ENCODE peak calls at places on chromosomes 3 and 15, in ten cellular contexts. S, K, M, A, U, R, Y, X, J and G are unnamed samples.

GRCh38 chr15:27167738-27168137 is 196.8 kb downstream of the GABRG3 start:
- DNase-seq in Y (no peak), A (no peak), M (no peak), K (no peak), U (no peak), X (no peak), R (no peak), J (no peak), S (no peak), G (no peak)

GRCh38 chr3:127735767-127736693 is 63.3 kb downstream of the ABTB1 start:
- DNase-seq in J (peak), K (peak), Y (peak), M (peak), U (no peak), A (no peak), R (peak), X (peak), S (no peak), G (peak)

GRCh38 chr3:131349946-131350347 is 31.6 kb upstream of the NUDT16 start:
- DNase-seq in J (peak), M (no peak), A (no peak), S (no peak), Y (no peak), X (no peak), R (peak), K (peak), U (no peak), G (peak)

GRCh38 chr15:56366211-56366610 is 985 bp downstream of the TEX9 start:
- DNase-seq in M (peak), U (no peak), Y (no peak), X (no peak), R (no peak), S (no peak), J (no peak), A (no peak), K (no peak), G (no peak)

GRCh38 chr3:45180051-45180450 is 33.9 kb upstream of the CDCP1 start:
- DNase-seq in Y (no peak), J (peak), S (no peak), R (peak), M (no peak), A (no peak), X (no peak), U (no peak), K (no peak), G (peak)

GRCh38 chr3:184337315-184337714 is at the start of gene FAM131A:
- DNase-seq in U (no peak), Y (no peak), R (no peak), X (no peak), J (no peak), A (no peak), M (no peak), S (no peak), K (peak), G (no peak)

GRCh38 chr3:24133942-24134341 is 188.9 kb downstream of the NR1D2 start:
- DNase-seq in M (no peak), U (no peak), J (no peak), X (no peak), R (no peak), Y (no peak), K (no peak), A (no peak), S (no peak), G (no peak)

GRCh38 chr3:177538743-177539730 is 341.8 kb upstream of the TBL1XR1 start:
- DNase-seq in U (no peak), K (no peak), M (peak), X (no peak), R (no peak), A (no peak), S (no peak), J (no peak), Y (no peak), G (no peak)

GRCh38 chr3:63135362-63135761 is 142.7 kb upstream of the SYNPR start:
- DNase-seq in U (no peak), K (no peak), X (no peak), R (no peak), M (no peak), J (no peak), S (no peak), Y (no peak), A (no peak), G (no peak)

GRCh38 chr3:63872135-63872924 is 8.7 kb downstream of the ATXN7 start:
- DNase-seq in A (no peak), R (peak), S (no peak), Y (no peak), X (no peak), K (no peak), U (no peak), J (peak), M (no peak), G (peak)

GRCh38 chr3:136783708-136784191 is 31.6 kb upstream of the STAG1 start:
- DNase-seq in J (no peak), U (no peak), R (no peak), M (no peak), K (no peak), Y (no peak), A (no peak), X (no peak), S (no peak), G (no peak)

GRCh38 chr3:65712156-65712555 is 326.6 kb downstream of the MAGI1 start:
- DNase-seq in X (no peak), R (no peak), S (no peak), U (no peak), M (no peak), K (no peak), Y (no peak), J (no peak), A (no peak), G (no peak)

GRCh38 chr3:195905970-195906864 is 2.1 kb downstream of the TNK2 start:
- DNase-seq in A (no peak), S (peak), J (peak), R (no peak), K (no peak), Y (peak), M (peak), X (peak), U (no peak), G (no peak)

GRCh38 chr15:25170781-25171110 is 216.0 kb downstream of the SNRPN start:
- DNase-seq in X (no peak), J (no peak), M (no peak), A (no peak), U (peak), R (no peak), S (no peak), K (no peak), Y (peak), G (no peak)

GRCh38 chr3:63349583-63350177 is 71.6 kb downstream of the SYNPR start:
- DNase-seq in S (peak), Y (peak), X (peak), J (peak), M (peak), A (peak), R (peak), K (no peak), U (peak), G (peak)

GRCh38 chr3:81581966-81582599 is 179.4 kb downstream of the GBE1 start:
- DNase-seq in R (peak), A (no peak), U (no peak), J (peak), X (peak), Y (peak), K (no peak), S (peak), M (peak), G (peak)

GRCh38 chr3:142723968-142724681 is at the start of gene TRPC1:
- DNase-seq in S (peak), X (peak), K (peak), J (peak), A (peak), R (peak), Y (peak), U (peak), M (peak), G (peak)

GRCh38 chr15:74641151-74641550 is 25.5 kb downstream of the CLK3 start:
- DNase-seq in K (no peak), A (no peak), Y (no peak), M (no peak), U (no peak), X (no peak), S (no peak), R (no peak), J (no peak), G (no peak)

GRCh38 chr3:142925140-142925539 is 36.3 kb upstream of the PCOLCE2 start:
- DNase-seq in J (peak), X (no peak), K (no peak), S (no peak), Y (no peak), R (no peak), M (no peak), A (no peak), U (no peak), G (no peak)

GRCh38 chr3:156681003-156681402 is 6.6 kb downstream of the TIPARP start:
- DNase-seq in U (peak), Y (no peak), K (no peak), A (no peak), M (peak), R (peak), X (peak), J (peak), S (peak), G (peak)

GRCh38 chr3:63232764-63233396 is 45.2 kb upstream of the SYNPR start:
- DNase-seq in Y (no peak), R (no peak), M (no peak), A (no peak), K (no peak), U (no peak), J (no peak), S (no peak), X (no peak), G (no peak)

GRCh38 chr15:63389902-63390301 is 8.3 kb upstream of the CA12 start:
- DNase-seq in Y (no peak), X (peak), R (no peak), U (no peak), S (peak), A (no peak), J (peak), M (peak), K (peak), G (peak)

GRCh38 chr15:51647128-51647562 is 24.6 kb upstream of the DMXL2 start:
- DNase-seq in U (no peak), M (peak), R (peak), Y (no peak), J (peak), K (no peak), S (peak), X (peak), A (no peak), G (no peak)

GRCh38 chr3:9183811-9184463 is 65.5 kb downstream of the SRGAP3 start:
- DNase-seq in X (no peak), U (peak), K (no peak), R (no peak), Y (no peak), J (no peak), A (no peak), S (peak), M (no peak), G (no peak)

GRCh38 chr15:80580107-80580506 is 115.0 kb upstream of the ABHD17C start:
- DNase-seq in K (no peak), Y (no peak), J (peak), X (no peak), S (no peak), U (peak), R (no peak), A (no peak), M (no peak), G (peak)

GRCh38 chr3:132311860-132312259 is 5.3 kb upstream of the ACP3 start:
- DNase-seq in X (no peak), R (no peak), M (no peak), K (no peak), S (no peak), A (no peak), U (no peak), J (no peak), Y (no peak), G (no peak)

GRCh38 chr3:87260270-87260669 is 16.1 kb downstream of the POU1F1 start:
- DNase-seq in X (peak), M (peak), K (no peak), J (peak), R (peak), A (peak), Y (peak), S (peak), U (no peak), G (peak)

GRCh38 chr15:66619152-66619903 is 53.5 kb upstream of the LCTL start:
- DNase-seq in R (peak), K (peak), J (peak), X (peak), M (peak), U (peak), S (no peak), A (peak), Y (peak), G (peak)

GRCh38 chr3:30760737-30761136 is 133.7 kb downstream of the GADL1 start:
- DNase-seq in X (no peak), K (no peak), Y (no peak), R (no peak), J (no peak), U (no peak), A (no peak), M (no peak), S (no peak), G (no peak)

GRCh38 chr15:89781891-89782618 is 5.9 kb downstream of the MESP2 start:
- DNase-seq in J (peak), Y (no peak), M (no peak), A (no peak), S (no peak), U (peak), X (peak), K (no peak), R (no peak), G (peak)